ENCODE peak calls at places on chromosomes 4 and X, in eight cellular contexts. P is heart right ventricle; K is brain microvascular endothelial cell; X is CD8-positive, alpha-beta T cell; U is BE2C; V is tibial nerve; G is GM23338; J is right atrium auricular region. W is an unnamed sample. For H3K36me3, the result is how much of the 10 kb centered on the place peaks cover.

GRCh38 chr4:33357121-33357520 is 2637.0 kb downstream of the PCDH7 start:
- DNase-seq in P (no peak), K (no peak), X (no peak), U (no peak), V (no peak), G (no peak), J (no peak), W (no peak)

GRCh38 chr4:76559236-76560071 is 124.4 kb downstream of the SHROOM3 start:
- DNase-seq in P (no peak), K (no peak), X (no peak), U (no peak), V (no peak), G (peak), J (no peak), W (no peak)

GRCh38 chr4:149072359-149072758 is 630.1 kb upstream of the NR3C2 start:
- DNase-seq in P (no peak), K (no peak), X (no peak), U (no peak), V (no peak), G (no peak), J (no peak), W (no peak)

GRCh38 chr4:181597766-181598165 is 645.4 kb upstream of the TENM3 start:
- DNase-seq in P (no peak), K (peak), X (no peak), U (no peak), V (no peak), G (no peak), J (no peak), W (peak)

GRCh38 chrX:68997461-68997860 is 167.8 kb downstream of the PJA1 start:
- DNase-seq in P (no peak), K (no peak), X (no peak), U (no peak), V (no peak), G (no peak), J (peak), W (no peak)

GRCh38 chrX:112849010-112849409 is 8.4 kb upstream of the AMOT start:
- DNase-seq in P (peak), K (no peak), X (no peak), U (peak), V (no peak), G (no peak), J (no peak), W (peak)

GRCh38 chr4:45155081-45155777 is 428.9 kb upstream of the GNPDA2 start:
- DNase-seq in P (no peak), K (no peak), X (no peak), U (no peak), V (no peak), G (no peak), J (no peak), W (no peak)

GRCh38 chr4:10403633-10404445 is 53.4 kb downstream of the ZNF518B start:
- DNase-seq in P (peak), K (peak), X (no peak), U (no peak), V (peak), G (peak), J (no peak), W (no peak)

DNA sequence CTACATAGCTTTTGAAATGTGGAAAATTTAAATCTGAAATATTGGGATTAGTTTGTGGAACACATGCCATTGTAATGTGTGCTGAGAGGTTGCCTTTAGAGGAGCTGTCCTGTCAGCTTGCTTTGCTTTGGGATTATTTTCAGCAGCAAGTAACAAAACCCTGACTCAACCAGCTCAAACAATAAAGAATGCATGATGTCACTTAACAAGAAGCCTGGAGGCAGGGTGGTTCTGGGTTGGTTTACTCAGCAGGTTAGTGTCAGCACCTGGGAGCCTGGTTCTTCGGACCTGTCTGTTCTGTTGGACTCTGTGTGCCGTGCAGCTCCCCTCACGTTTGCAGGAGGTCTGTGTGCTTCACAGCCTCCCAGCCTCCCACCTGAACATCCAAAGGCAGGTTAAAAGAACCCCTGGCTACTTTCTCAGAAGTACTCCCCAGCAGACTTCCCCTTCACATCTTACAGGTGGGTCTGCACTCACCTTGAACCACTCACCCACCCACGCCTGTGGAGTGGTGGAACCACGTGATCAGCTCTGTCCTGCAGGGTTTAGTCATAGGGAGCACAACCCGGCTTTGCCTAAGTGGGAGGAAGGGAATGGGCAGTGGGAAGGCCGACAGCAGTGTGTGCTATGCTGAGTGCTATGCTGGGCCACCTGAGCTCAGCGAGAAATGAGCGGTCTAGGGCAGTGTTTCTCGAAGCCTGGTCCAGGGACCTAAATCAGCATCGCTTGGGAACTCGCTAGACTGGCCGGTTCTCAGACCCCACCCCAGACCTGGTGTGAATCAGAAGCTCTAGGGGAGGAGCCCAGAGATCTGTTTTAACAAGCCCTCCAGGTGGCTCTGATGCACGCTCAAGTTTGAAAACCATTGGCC is 20.4 kb downstream of the TMEM131L start:
- DNase-seq in P (peak), K (peak), X (no peak), U (no peak), V (no peak), G (peak), J (no peak), W (peak)
- H3K36me3 ChIP-seq in P (under half), K (under half), X (under half), U (under half), V (under half), G (under half), J (under half), W (under half)

DNA sequence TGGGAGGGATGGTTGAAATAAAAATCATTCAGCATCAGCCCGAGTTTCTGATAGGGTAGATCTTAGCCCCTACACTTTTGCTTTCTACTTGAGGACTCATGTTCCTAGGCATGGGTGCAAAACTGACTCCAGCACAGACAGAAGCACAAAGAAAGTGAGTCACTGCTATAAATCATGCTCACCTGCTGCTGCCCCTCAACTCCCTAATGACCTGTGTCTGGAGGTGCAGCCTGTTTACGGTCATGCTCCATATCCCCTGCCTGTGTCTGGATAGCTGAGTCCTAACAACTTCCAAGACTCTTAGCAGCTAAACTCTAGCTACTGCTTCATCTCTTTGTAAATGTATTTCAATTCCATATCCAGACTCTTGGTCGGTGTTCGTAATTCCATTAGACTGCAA is 57.8 kb downstream of the ADGRA3 start:
- DNase-seq in P (no peak), K (no peak), X (no peak), U (peak), V (no peak), G (no peak), J (no peak), W (no peak)
- H3K36me3 ChIP-seq in P (under half), K (under half), X (under half), U (under half), V (under half), G (under half), J (under half), W (under half)

GRCh38 chrX:24720036-24720435 is 26.3 kb downstream of the POLA1 start:
- DNase-seq in P (no peak), K (no peak), X (no peak), U (no peak), V (no peak), G (no peak), J (no peak), W (no peak)
- H3K36me3 ChIP-seq in P (under half), K (under half), X (under half), U (under half), V (under half), G (under half), J (under half), W (under half)

GRCh38 chrX:139267858-139268257 is 262.7 kb upstream of the F9 start:
- DNase-seq in P (no peak), K (no peak), X (no peak), U (no peak), V (no peak), G (no peak), J (no peak), W (no peak)
- H3K36me3 ChIP-seq in P (under half), K (under half), X (under half), U (under half), V (under half), G (under half), J (under half), W (under half)

GRCh38 chrX:15328131-15328530 is 7.2 kb downstream of the PIGA start:
- DNase-seq in P (no peak), K (no peak), X (no peak), U (no peak), V (no peak), G (no peak), J (no peak), W (no peak)

GRCh38 chrX:15334561-15334960 is 762 bp downstream of the PIGA start:
- DNase-seq in P (no peak), K (peak), X (peak), U (no peak), V (no peak), G (no peak), J (no peak), W (peak)

GRCh38 chrX:15328821-15329220 is 6.5 kb downstream of the PIGA start:
- DNase-seq in P (no peak), K (no peak), X (no peak), U (no peak), V (no peak), G (no peak), J (no peak), W (no peak)
- H3K36me3 ChIP-seq in P (under half), K (under half), X (under half), U (under half), V (under half), G (under half), J (under half), W (under half)

W was measured in MG63.